ENCODE peak calls at places on chromosomes 3 and 15, in four cellular contexts. R is K562, X is HepG2, I is GM12878. V is an unnamed sample.

GRCh38 chr3:62229908-62230307 is 143.4 kb downstream of the FEZF2 start:
- DNase-seq in R (peak; percentile 4), I (no peak), X (no peak), V (peak; percentile 40)

GRCh38 chr3:14425574-14426304 is 23.3 kb downstream of the SLC6A6 start:
- DNase-seq in I (no peak), R (no peak), X (no peak), V (no peak)

GRCh38 chr3:174355505-174355904 is 503.6 kb upstream of the NAALADL2 start:
- DNase-seq in I (no peak), X (no peak), R (no peak), V (no peak)

GRCh38 chr3:69246612-69247011 is 124.2 kb upstream of the LMOD3 start:
- DNase-seq in I (no peak), R (no peak), X (no peak), V (no peak)

GRCh38 chr15:44536298-44536961 is 517 bp upstream of the EIF3J start:
- DNase-seq in X (peak; percentile 77), I (no peak), R (peak; percentile 86), V (peak; percentile 92)

GRCh38 chr3:155285936-155286335 is 7.5 kb downstream of the STRIT1 start:
- DNase-seq in R (no peak), I (no peak), X (no peak), V (no peak)

GRCh38 chr15:71080166-71080565 is 35.1 kb upstream of the THSD4 start:
- DNase-seq in X (no peak), R (no peak), I (no peak), V (no peak)

GRCh38 chr3:165193392-165194268 is 2.6 kb downstream of the SLITRK3 start:
- DNase-seq in I (no peak), X (no peak), R (no peak), V (peak; percentile 8)

GRCh38 chr15:66076591-66077319 is 176.8 kb downstream of the MEGF11 start:
- DNase-seq in I (no peak), X (no peak), R (no peak), V (no peak)

GRCh38 chr3:128727059-128727458 is 1.1 kb downstream of the RAB7A start:
- DNase-seq in I (no peak), R (no peak), X (no peak), V (no peak)

GRCh38 chr15:60682115-60682514 is 203.2 kb upstream of the ICE2 start:
- DNase-seq in X (no peak), R (no peak), I (no peak), V (no peak)

GRCh38 chr3:170622369-170623159 is 36.7 kb upstream of the SLC7A14 start:
- DNase-seq in R (peak; percentile 68), I (no peak), X (no peak), V (peak; percentile 85)

GRCh38 chr3:65030014-65030627 is 342.3 kb upstream of the ADAMTS9 start:
- DNase-seq in R (no peak), I (no peak), X (no peak), V (no peak)

GRCh38 chr3:189188466-189188865 is 16.7 kb downstream of the TPRG1 start:
- DNase-seq in R (no peak), X (peak; percentile 17), I (no peak), V (no peak)

GRCh38 chr3:85342915-85343314 is 384.1 kb downstream of the CADM2 start:
- DNase-seq in I (no peak), R (peak; percentile 16), X (peak; percentile 3), V (peak; percentile 25)

GRCh38 chr15:92603278-92603677 is 52.3 kb downstream of the FAM174B start:
- DNase-seq in I (no peak), R (no peak), X (no peak), V (no peak)

GRCh38 chr3:106242779-106243178 is 374.0 kb upstream of the CBLB start:
- DNase-seq in I (no peak), R (no peak), X (no peak), V (no peak)

GRCh38 chr15:66865622-66866611 is 163.9 kb downstream of the SMAD6 start:
- DNase-seq in I (peak; percentile 41), R (no peak), X (no peak), V (no peak)

GRCh38 chr15:72735111-72735510 is 48.4 kb downstream of the ADPGK start:
- DNase-seq in R (no peak), X (no peak), I (no peak), V (no peak)

GRCh38 chr15:87874896-87875661 is 381.5 kb downstream of the NTRK3 start:
- DNase-seq in I (no peak), X (no peak), R (no peak), V (peak; percentile 20)

GRCh38 chr15:34284937-34285336 is 52.6 kb downstream of the SLC12A6 start:
- DNase-seq in X (no peak), R (no peak), I (no peak), V (no peak)

GRCh38 chr3:171049831-171050444 is 23.4 kb upstream of the SLC2A2 start:
- DNase-seq in R (peak; percentile 65), X (peak; percentile 71), I (peak; percentile 34), V (peak; percentile 63)

GRCh38 chr3:178835033-178835432 is 236.6 kb downstream of the ZMAT3 start:
- DNase-seq in X (no peak), R (no peak), I (no peak), V (no peak)

GRCh38 chr3:5217824-5218595 is 30.5 kb downstream of the EDEM1 start:
- DNase-seq in X (no peak), R (no peak), I (no peak), V (no peak)

GRCh38 chr3:53236112-53236841 is 19.5 kb downstream of the TKT start:
- DNase-seq in R (peak; percentile 76), X (peak; percentile 52), I (no peak), V (no peak)

GRCh38 chr15:70387993-70388392 is 290.3 kb upstream of the TLE3 start:
- DNase-seq in X (no peak), I (no peak), R (no peak), V (no peak)

GRCh38 chr15:58947179-58947578 is 13.7 kb upstream of the SLTM start:
- DNase-seq in I (no peak), R (no peak), X (no peak), V (no peak)

GRCh38 chr3:123984957-123985356 is 7.0 kb downstream of the ROPN1 start:
- DNase-seq in X (no peak), I (no peak), R (no peak), V (no peak)

GRCh38 chr15:28900892-28901586 is 15.3 kb downstream of the APBA2 start:
- DNase-seq in I (no peak), X (no peak), R (no peak), V (no peak)

GRCh38 chr15:74172751-74173544 is 562 bp upstream of the ISLR start:
- DNase-seq in I (no peak), R (peak; percentile 14), X (no peak), V (peak; percentile 61)

GRCh38 chr3:161576733-161577510 is 80.3 kb downstream of the OTOL1 start:
- DNase-seq in I (no peak), X (no peak), R (no peak), V (peak; percentile 20)

GRCh38 chr3:187678869-187679268 is 8.7 kb upstream of the SST start:
- DNase-seq in I (no peak), X (peak; percentile 41), R (peak; percentile 68), V (peak; percentile 34)

GRCh38 chr3:62131620-62132019 is 241.7 kb downstream of the FEZF2 start:
- DNase-seq in X (no peak), I (no peak), R (peak; percentile 2), V (peak; percentile 28)

GRCh38 chr3:121545049-121545563 is 682 bp downstream of the POLQ start:
- DNase-seq in I (no peak), X (no peak), R (peak; percentile 26), V (no peak)

GRCh38 chr3:45796902-45797637 is 734 bp upstream of the SLC6A20 start:
- DNase-seq in X (no peak), R (no peak), I (no peak), V (no peak)

GRCh38 chr3:45794177-45794560 is 2.2 kb downstream of the SLC6A20 start:
- DNase-seq in I (no peak), R (no peak), X (no peak), V (no peak)

GRCh38 chr3:45795509-45795881 is 841 bp downstream of the SLC6A20 start:
- DNase-seq in R (no peak), I (no peak), X (no peak), V (no peak)

GRCh38 chr3:45798034-45798433 is 1.7 kb upstream of the SLC6A20 start:
- DNase-seq in X (no peak), I (no peak), R (no peak), V (no peak)

GRCh38 chr3:45795882-45796765 is at the start of gene SLC6A20:
- DNase-seq in R (no peak), X (no peak), I (no peak), V (peak; percentile 76)
- TF ChIP-seq MXI1 in R (no peak), X (no peak), I (no peak), V (no peak)

DNA sequence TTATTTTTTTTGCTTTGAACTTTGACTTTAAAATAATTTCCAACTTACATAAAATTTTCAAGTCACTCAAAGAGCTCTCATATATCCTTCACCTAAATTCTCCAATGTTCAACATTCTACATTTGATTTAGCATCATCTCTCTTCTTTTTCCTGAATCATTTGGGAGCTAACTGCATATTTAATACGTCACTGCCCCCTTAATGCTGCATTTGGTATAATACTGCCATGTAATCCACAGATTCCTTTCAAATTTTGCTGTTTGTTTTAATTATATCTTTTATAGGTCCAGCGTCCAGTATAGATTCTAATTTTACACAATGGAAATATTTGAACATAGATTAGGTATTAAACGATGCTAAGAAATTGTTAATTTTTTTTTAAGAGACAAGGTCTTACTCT is 2.3 kb upstream of the EIF2AK4 start:
- DNase-seq in R (peak; percentile 13), X (no peak), I (no peak), V (no peak)
- TF ChIP-seq CTCF in R (peak; percentile 60), X (no peak), I (peak; percentile 17), V (peak; percentile 42)

DNA sequence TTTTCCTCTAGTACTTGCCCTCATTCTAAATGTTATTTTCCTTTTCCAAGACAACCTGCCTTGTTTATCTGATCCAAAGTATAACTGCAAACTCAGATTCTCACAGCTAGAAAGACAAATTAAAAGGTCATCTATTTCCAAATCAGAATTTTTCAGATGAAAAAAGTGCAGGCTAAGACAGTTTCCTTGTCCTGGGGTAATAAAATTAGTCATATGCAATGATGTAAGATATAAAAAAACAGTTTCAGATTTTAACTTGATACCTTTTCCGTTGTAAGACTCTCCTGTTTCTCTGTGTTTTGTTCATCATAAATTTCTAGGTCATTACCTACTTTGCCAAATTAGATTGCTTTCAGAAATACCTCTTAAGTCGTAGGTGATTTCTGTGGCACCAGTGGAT is 238.4 kb upstream of the PEX5L start:
- DNase-seq in R (no peak), I (no peak), X (no peak), V (no peak)
- TF ChIP-seq MAX in R (no peak), I (no peak), X (no peak), V (no peak)

DNA sequence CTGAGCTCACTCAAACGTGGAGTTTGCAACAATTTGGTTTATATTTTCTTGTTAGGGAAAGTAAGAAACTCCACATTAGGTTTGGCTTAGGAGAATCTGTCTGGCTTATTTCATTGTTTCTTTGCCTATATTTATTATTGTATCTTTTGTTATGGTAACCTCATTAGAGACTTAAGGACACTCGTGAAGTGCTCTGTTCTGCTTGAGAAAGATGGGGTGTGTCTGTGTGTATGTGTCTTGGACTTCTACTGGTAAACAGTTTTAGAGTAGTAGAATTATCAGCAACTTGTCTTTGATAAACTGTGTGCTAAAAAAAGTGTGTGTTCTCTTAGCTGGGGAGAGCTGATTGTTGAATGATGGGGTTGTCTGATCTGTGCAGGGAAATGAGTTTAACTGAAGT is 306.5 kb downstream of the RBMS3 start:
- DNase-seq in R (no peak), I (no peak), X (no peak), V (no peak)
- TF ChIP-seq MXI1 in R (no peak), I (no peak), X (no peak), V (no peak)